ENCODE peak calls at places on chromosome 22, in four cellular contexts. One of them, this sample, is unnamed.

GRCh38 chr22:32698926-32699619 is 102.4 kb upstream of the TIMP3 start:
- DNase-seq in IMR-90: no peak
- DNase-seq in tibial nerve: peak; percentile 48
- DNase-seq in PC-3: no peak
- DNase-seq in this sample: no peak

GRCh38 chr22:49871482-49871881 is 17.8 kb downstream of the ZBED4 start:
- DNase-seq in IMR-90: no peak
- DNase-seq in tibial nerve: no peak
- DNase-seq in PC-3: peak; percentile 6
- DNase-seq in this sample: no peak

GRCh38 chr22:28027453-28028448 is 108.7 kb upstream of the PITPNB start:
- DNase-seq in IMR-90: no peak
- DNase-seq in tibial nerve: peak; percentile 45
- DNase-seq in PC-3: no peak
- DNase-seq in this sample: peak; percentile 55

GRCh38 chr22:19714320-19715252 is at the start of gene SEPTIN5:
- DNase-seq in IMR-90: no peak
- DNase-seq in tibial nerve: no peak
- DNase-seq in PC-3: no peak
- DNase-seq in this sample: no peak

GRCh38 chr22:21636629-21637218 is 4.2 kb downstream of the CCDC116 start:
- DNase-seq in IMR-90: no peak
- DNase-seq in tibial nerve: no peak
- DNase-seq in PC-3: no peak
- DNase-seq in this sample: no peak

GRCh38 chr22:23376256-23376655 is 195.9 kb downstream of the BCR start:
- DNase-seq in IMR-90: no peak
- DNase-seq in tibial nerve: no peak
- DNase-seq in PC-3: peak; percentile 42
- DNase-seq in this sample: no peak

GRCh38 chr22:46563381-46564083 is 26.1 kb upstream of the CELSR1 start:
- DNase-seq in IMR-90: peak; percentile 37
- DNase-seq in tibial nerve: peak; percentile 79
- DNase-seq in PC-3: peak; percentile 66
- DNase-seq in this sample: peak; percentile 90

GRCh38 chr22:46070215-46070721 is 80.1 kb upstream of the PPARA start:
- DNase-seq in IMR-90: peak; percentile 42
- DNase-seq in tibial nerve: peak; percentile 71
- DNase-seq in PC-3: peak; percentile 45
- DNase-seq in this sample: peak; percentile 89

GRCh38 chr22:23107487-23108323 is 34.1 kb downstream of the RSPH14 start:
- DNase-seq in IMR-90: no peak
- DNase-seq in tibial nerve: no peak
- DNase-seq in PC-3: no peak
- DNase-seq in this sample: no peak

GRCh38 chr22:20043057-20043996 is 22.4 kb downstream of the TANGO2 start:
- DNase-seq in IMR-90: no peak
- DNase-seq in tibial nerve: no peak
- DNase-seq in PC-3: no peak
- DNase-seq in this sample: no peak

GRCh38 chr22:30940655-30941362 is 27.8 kb downstream of the MORC2 start:
- DNase-seq in IMR-90: no peak
- DNase-seq in tibial nerve: no peak
- DNase-seq in PC-3: no peak
- DNase-seq in this sample: no peak

GRCh38 chr22:29277927-29278326 is 9.9 kb downstream of the EWSR1 start:
- DNase-seq in IMR-90: no peak
- DNase-seq in tibial nerve: no peak
- DNase-seq in PC-3: no peak
- DNase-seq in this sample: no peak

GRCh38 chr22:37525746-37526350 is 6.6 kb upstream of the CARD10 start:
- DNase-seq in IMR-90: no peak
- DNase-seq in tibial nerve: no peak
- DNase-seq in PC-3: peak; percentile 49
- DNase-seq in this sample: no peak

GRCh38 chr22:49976439-49977175 is 16.0 kb downstream of the PIM3 start:
- DNase-seq in IMR-90: no peak
- DNase-seq in tibial nerve: no peak
- DNase-seq in PC-3: no peak
- DNase-seq in this sample: peak; percentile 41

GRCh38 chr22:30327864-30328345 is 1.2 kb upstream of the TBC1D10A start:
- DNase-seq in IMR-90: no peak
- DNase-seq in tibial nerve: no peak
- DNase-seq in PC-3: peak; percentile 60
- DNase-seq in this sample: no peak

GRCh38 chr22:40654522-40655167 is 18.1 kb upstream of the MRTFA start:
- DNase-seq in IMR-90: peak; percentile 83
- DNase-seq in tibial nerve: peak; percentile 68
- DNase-seq in PC-3: peak; percentile 27
- DNase-seq in this sample: no peak

GRCh38 chr22:28425211-28425610 is 254.4 kb downstream of the TTC28 start:
- DNase-seq in IMR-90: no peak
- DNase-seq in tibial nerve: no peak
- DNase-seq in PC-3: peak; percentile 11
- DNase-seq in this sample: no peak

GRCh38 chr22:17484608-17485007 is 78.7 kb upstream of the SLC25A18 start:
- DNase-seq in IMR-90: no peak
- DNase-seq in tibial nerve: no peak
- DNase-seq in PC-3: no peak
- DNase-seq in this sample: no peak

GRCh38 chr22:22692707-22693530 is 48.5 kb downstream of the GGTLC2 start:
- DNase-seq in IMR-90: peak; percentile 57
- DNase-seq in tibial nerve: no peak
- DNase-seq in PC-3: peak; percentile 83
- DNase-seq in this sample: no peak

GRCh38 chr22:29609139-29609538 is 5.7 kb downstream of the NF2 start:
- DNase-seq in IMR-90: no peak
- DNase-seq in tibial nerve: no peak
- DNase-seq in PC-3: peak; percentile 44
- DNase-seq in this sample: no peak

GRCh38 chr22:19853879-19854777 is 546 bp downstream of the GNB1L start:
- DNase-seq in IMR-90: no peak
- DNase-seq in tibial nerve: no peak
- DNase-seq in PC-3: no peak
- DNase-seq in this sample: peak; percentile 68

GRCh38 chr22:41240377-41241132 is at the start of gene CHADL:
- DNase-seq in IMR-90: no peak
- DNase-seq in tibial nerve: no peak
- DNase-seq in PC-3: no peak
- DNase-seq in this sample: no peak

GRCh38 chr22:45631839-45632238 is 39.8 kb upstream of the ATXN10 start:
- DNase-seq in IMR-90: no peak
- DNase-seq in tibial nerve: no peak
- DNase-seq in PC-3: no peak
- DNase-seq in this sample: no peak

GRCh38 chr22:45946805-45947600 is 30.0 kb downstream of the WNT7B start:
- DNase-seq in IMR-90: no peak
- DNase-seq in tibial nerve: no peak
- DNase-seq in PC-3: no peak
- DNase-seq in this sample: no peak

GRCh38 chr22:42387631-42388030 is 44.6 kb downstream of the NFAM1 start:
- DNase-seq in IMR-90: no peak
- DNase-seq in tibial nerve: no peak
- DNase-seq in PC-3: no peak
- DNase-seq in this sample: no peak

GRCh38 chr22:21641417-21641794 is 696 bp upstream of the SDF2L1 start:
- DNase-seq in IMR-90: peak; percentile 55
- DNase-seq in tibial nerve: peak; percentile 43
- DNase-seq in PC-3: peak; percentile 44
- DNase-seq in this sample: peak; percentile 79

GRCh38 chr22:49480896-49481650 is 346.6 kb downstream of the BRD1 start:
- DNase-seq in IMR-90: no peak
- DNase-seq in tibial nerve: no peak
- DNase-seq in PC-3: no peak
- DNase-seq in this sample: no peak

GRCh38 chr22:44496305-44496704 is 1.7 kb downstream of the RTL6 start:
- DNase-seq in IMR-90: no peak
- DNase-seq in tibial nerve: no peak
- DNase-seq in PC-3: no peak
- DNase-seq in this sample: no peak

GRCh38 chr22:44496844-44497217 is 1.2 kb downstream of the RTL6 start:
- DNase-seq in IMR-90: no peak
- DNase-seq in tibial nerve: no peak
- DNase-seq in PC-3: no peak
- DNase-seq in this sample: no peak

GRCh38 chr22:44495629-44496028 is 2.4 kb downstream of the RTL6 start:
- DNase-seq in IMR-90: no peak
- DNase-seq in tibial nerve: no peak
- DNase-seq in PC-3: no peak
- DNase-seq in this sample: no peak

GRCh38 chr22:44497904-44498242 is at the start of gene RTL6:
- DNase-seq in IMR-90: peak; percentile 67
- DNase-seq in tibial nerve: peak; percentile 10
- DNase-seq in PC-3: no peak
- DNase-seq in this sample: no peak

DNA sequence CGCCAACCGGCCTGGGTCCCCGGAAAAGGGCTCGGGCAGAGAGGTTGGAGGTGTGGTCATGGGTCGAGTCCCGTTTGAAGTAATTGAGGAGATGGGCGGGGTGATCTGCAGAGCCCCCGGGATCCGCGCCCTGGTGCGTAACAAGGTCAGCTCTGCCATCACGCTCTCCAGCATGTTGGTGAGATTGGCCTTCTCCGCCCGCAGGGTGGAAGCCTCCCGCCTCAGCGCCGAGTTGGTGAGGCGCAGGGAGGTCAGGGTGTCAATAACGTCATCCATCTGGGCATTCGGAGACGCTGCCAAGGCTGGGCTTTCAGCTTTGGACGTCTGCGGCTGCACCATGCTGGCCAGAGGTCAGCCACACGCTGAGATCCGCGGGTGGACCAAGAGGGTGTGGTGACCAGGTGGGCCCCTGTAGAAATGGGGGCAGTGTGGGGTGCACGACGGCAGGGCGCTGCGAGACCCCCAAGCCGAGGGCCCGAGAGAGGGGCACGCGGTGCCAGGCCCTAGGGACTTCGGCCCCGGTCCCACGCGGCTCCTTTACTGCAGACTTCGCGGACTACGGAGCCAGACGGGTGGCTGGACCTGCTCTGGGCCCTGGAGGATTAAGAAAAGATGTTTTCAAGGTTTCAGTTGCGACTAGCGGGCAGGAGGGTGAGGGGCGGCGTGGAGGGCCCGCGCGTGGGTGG is 672 bp downstream of the RTL6 start:
- DNase-seq in IMR-90: peak; percentile 34
- DNase-seq in tibial nerve: no peak
- DNase-seq in PC-3: no peak
- DNase-seq in this sample: peak; percentile 67
- H3K27ac ChIP-seq in IMR-90: peak overlapping the region; percentile 76
- H3K27ac ChIP-seq in tibial nerve: peak overlapping the region; percentile 71
- H3K27ac ChIP-seq in PC-3: peak overlapping the region; percentile 57
- H3K27ac ChIP-seq in this sample: peak overlapping the region; percentile 79

DNA sequence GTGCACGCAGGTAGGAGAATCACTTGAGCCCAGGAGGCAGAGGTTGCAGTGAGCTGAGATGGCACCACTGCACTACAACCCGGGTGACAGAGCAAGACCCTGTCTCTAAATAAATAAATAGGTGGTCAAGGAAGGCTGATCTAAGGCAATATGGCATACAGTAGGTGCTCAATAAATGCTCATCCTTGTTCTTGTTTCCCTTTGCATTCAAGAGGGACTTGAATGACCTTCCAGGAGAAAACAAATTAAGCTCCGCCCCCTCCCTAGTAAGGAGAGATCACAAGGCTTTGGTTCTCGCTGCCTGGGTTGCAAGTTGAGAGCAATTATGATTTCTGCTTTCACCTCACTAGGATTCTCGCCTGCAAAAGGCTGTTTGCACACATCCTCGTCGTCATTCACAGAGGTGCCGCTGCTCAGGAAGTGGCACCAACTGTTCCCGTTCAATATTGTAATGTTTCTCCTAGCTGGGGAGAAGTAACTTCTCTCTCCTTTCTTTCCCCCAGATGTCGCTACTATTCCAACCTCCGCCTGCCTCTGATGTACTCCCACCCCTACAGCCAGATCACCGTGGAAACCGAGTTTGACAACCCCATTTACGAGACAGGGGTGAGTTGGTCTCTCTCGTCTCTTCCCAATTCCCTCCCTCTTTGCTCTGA is 51.8 kb upstream of the ASPHD2 start:
- DNase-seq in IMR-90: no peak
- DNase-seq in tibial nerve: no peak
- DNase-seq in PC-3: no peak
- DNase-seq in this sample: no peak
- H3K4me3 ChIP-seq in IMR-90: no peak overlapping the region
- H3K4me3 ChIP-seq in tibial nerve: no peak overlapping the region
- H3K4me3 ChIP-seq in PC-3: no peak overlapping the region
- H3K4me3 ChIP-seq in this sample: no peak overlapping the region

DNA sequence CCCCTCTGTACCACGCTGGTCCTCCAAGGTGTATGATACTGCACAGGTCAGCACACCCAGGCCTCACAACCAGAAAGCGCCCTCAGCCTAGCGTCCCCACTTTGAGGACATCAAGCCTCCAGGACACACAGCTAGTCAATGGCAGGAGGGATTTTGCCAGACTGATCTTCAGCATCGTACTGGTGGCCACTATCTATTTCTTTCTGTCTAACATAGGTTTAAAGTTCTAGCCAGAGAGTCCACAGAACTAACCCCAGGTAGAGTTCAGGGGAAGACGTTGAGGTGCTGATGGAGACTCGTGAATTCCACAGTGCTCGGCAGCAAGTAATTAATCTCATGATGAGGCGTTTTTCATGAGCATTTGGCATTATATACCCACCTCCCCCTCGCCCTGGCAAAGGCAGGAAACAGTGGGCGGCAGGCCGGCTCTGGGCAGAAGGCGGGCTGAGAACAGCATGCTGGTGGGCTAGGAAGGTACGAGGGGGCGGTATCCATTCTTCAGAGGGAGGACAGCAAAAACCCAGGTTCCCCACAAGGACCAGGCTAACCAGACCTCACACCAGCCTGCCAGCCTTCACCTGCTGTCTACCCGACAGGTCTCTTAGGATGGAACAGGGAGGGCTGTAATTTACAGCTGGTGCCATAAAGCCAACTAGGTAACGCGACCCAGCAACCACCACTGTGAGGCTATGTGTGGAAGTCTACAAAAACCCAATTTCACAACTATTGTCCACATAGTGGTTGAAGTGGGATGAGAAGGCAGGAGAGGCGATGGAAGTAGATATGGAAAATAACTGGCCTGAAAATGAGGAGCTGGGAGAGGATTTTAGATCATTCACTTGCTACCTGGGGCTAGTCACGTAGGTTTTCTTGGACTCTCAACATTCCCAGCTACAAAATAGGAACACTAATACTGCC is 18.5 kb downstream of the MYH9 start:
- DNase-seq in IMR-90: peak; percentile 21
- DNase-seq in tibial nerve: no peak
- DNase-seq in PC-3: no peak
- DNase-seq in this sample: no peak
- H3K27ac ChIP-seq in IMR-90: peak overlapping the region; percentile 93
- H3K27ac ChIP-seq in tibial nerve: peak overlapping the region; percentile 60
- H3K27ac ChIP-seq in PC-3: peak overlapping the region; percentile 45
- H3K27ac ChIP-seq in this sample: peak overlapping the region; percentile 85

DNA sequence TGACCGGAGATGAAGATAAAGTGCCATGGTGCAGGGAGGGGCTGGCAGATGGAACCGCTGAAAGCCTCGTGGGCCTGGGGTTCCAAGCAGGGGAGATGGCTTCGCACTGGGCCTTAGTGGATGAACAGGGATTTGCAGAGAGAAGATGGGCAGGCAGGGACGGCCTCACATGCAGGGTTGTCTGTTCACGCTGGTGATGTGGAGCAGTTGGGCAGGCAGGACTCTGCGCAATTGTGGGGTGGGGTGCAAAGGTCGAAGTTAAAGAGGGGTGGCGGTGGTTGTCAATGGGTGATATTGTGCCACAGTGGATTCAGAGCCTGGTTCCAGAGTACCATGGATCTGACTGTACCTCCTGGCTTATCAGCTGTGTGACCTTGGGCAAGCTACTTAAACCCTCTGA is 7.9 kb downstream of the MB start:
- DNase-seq in IMR-90: no peak
- DNase-seq in tibial nerve: no peak
- DNase-seq in PC-3: no peak
- DNase-seq in this sample: no peak
- H3K4me3 ChIP-seq in IMR-90: no peak overlapping the region
- H3K4me3 ChIP-seq in tibial nerve: no peak overlapping the region
- H3K4me3 ChIP-seq in PC-3: no peak overlapping the region
- H3K4me3 ChIP-seq in this sample: no peak overlapping the region

This sample was measured in upper lobe of right lung.